ENCODE peak calls at places on chromosomes 5 and 9, in four cellular contexts. S, W, Z and J are unnamed samples. For H3K4me1, the result is how much of the 10 kb centered on the place peaks cover.

GRCh38 chr5:96893342-96893741 is 17.0 kb downstream of the ERAP2 start:
- DNase-seq in W (peak), S (no peak), Z (peak), J (no peak)

GRCh38 chr5:168177831-168178450 is 113.5 kb upstream of the WWC1 start:
- DNase-seq in W (no peak), S (no peak), Z (no peak), J (no peak)

GRCh38 chr9:137049544-137050449 is 3.8 kb upstream of the NPDC1 start:
- DNase-seq in W (peak), S (no peak), Z (peak), J (peak)

GRCh38 chr9:125374443-125375309 is 113.0 kb downstream of the GAPVD1 start:
- DNase-seq in W (peak), Z (peak), S (peak), J (peak)

GRCh38 chr9:34612788-34613390 is 992 bp upstream of the RPP25L start:
- DNase-seq in W (peak), Z (peak), S (no peak), J (peak)

GRCh38 chr9:18207735-18208134 is 266.2 kb upstream of the ADAMTSL1 start:
- DNase-seq in Z (no peak), W (no peak), S (no peak), J (no peak)

GRCh38 chr5:119582987-119583386 is 46.4 kb upstream of the FAM170A start:
- DNase-seq in W (no peak), Z (no peak), S (no peak), J (no peak)

GRCh38 chr5:167944121-167944858 is 347.2 kb upstream of the WWC1 start:
- DNase-seq in W (no peak), Z (no peak), S (no peak), J (no peak)

GRCh38 chr5:126354012-126354856 is 69.0 kb upstream of the GRAMD2B start:
- DNase-seq in W (peak), S (peak), Z (peak), J (peak)

GRCh38 chr5:170316933-170317332 is 19.4 kb upstream of the LCP2 start:
- DNase-seq in Z (no peak), W (no peak), S (no peak), J (no peak)

GRCh38 chr9:98766548-98766947 is 29.8 kb downstream of the ANKS6 start:
- DNase-seq in W (no peak), Z (peak), S (no peak), J (no peak)

GRCh38 chr9:73152953-73153352 is 1.3 kb downstream of the ANXA1 start:
- DNase-seq in Z (peak), W (no peak), S (peak), J (no peak)

GRCh38 chr5:179311091-179311470 is 34.2 kb downstream of the ADAMTS2 start:
- DNase-seq in S (no peak), W (no peak), Z (no peak), J (no peak)

GRCh38 chr9:80797841-80798688 is 891.3 kb downstream of the TLE1 start:
- DNase-seq in Z (no peak), S (no peak), W (peak), J (no peak)

GRCh38 chr5:12217039-12217438 is 312.8 kb upstream of the CTNND2 start:
- DNase-seq in S (no peak), W (no peak), Z (no peak), J (no peak)

GRCh38 chr5:149887622-149888183 is 56.9 kb downstream of the PDE6A start:
- DNase-seq in S (no peak), W (peak), Z (peak), J (no peak)

GRCh38 chr9:131410051-131410491 is 16.2 kb downstream of the PRRC2B start:
- DNase-seq in S (no peak), Z (no peak), W (no peak), J (no peak)
- H3K4me2 ChIP-seq in S (no peak), Z (peak), W (no peak), J (no peak)

DNA sequence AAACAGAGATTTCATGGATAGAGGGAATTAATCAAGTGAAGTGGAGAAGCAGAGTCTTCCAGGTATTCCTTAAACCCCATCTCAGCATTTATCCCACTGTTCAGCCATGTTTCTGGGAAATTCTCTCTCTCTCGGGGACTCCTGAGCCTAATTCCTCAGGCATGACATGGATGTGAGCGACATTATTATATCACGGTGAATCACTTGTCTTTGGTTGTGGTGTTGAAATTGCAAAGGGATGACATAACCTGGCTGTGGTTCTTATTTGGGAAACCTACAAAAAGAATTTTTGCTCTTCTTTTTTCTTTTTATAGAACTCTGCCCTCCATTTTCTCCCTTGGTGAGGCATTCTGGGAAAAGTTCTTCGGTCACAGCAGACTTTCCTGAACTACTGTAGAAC is 457.9 kb upstream of the PTGER4 start:
- DNase-seq in W (no peak), Z (peak), S (no peak), J (no peak)
- H2AFZ ChIP-seq in W (no peak), Z (peak), S (no peak), J (no peak)

GRCh38 chr9:124293712-124294504 is 36.2 kb downstream of the NEK6 start:
- DNase-seq in S (no peak), W (no peak), Z (peak), J (peak)

GRCh38 chr9:124290743-124291554 is 33.2 kb downstream of the NEK6 start:
- DNase-seq in Z (no peak), W (no peak), S (no peak), J (no peak)

GRCh38 chr9:124295097-124295794 is 37.5 kb downstream of the NEK6 start:
- DNase-seq in W (peak), Z (no peak), S (no peak), J (no peak)

GRCh38 chr9:124291801-124292396 is 34.1 kb downstream of the NEK6 start:
- DNase-seq in W (no peak), S (peak), Z (no peak), J (no peak)

GRCh38 chr9:124292696-124293593 is 35.2 kb downstream of the NEK6 start:
- DNase-seq in S (no peak), W (no peak), Z (no peak), J (no peak)
- H3K4me1 ChIP-seq in S (half or more), W (under half), Z (under half), J (half or more)

GRCh38 chr5:3593771-3594513 is 1.7 kb upstream of the IRX1 start:
- DNase-seq in W (no peak), S (no peak), Z (peak), J (no peak)

GRCh38 chr5:3590967-3591900 is 4.4 kb upstream of the IRX1 start:
- DNase-seq in W (no peak), S (no peak), Z (peak), J (no peak)

GRCh38 chr5:3594514-3595101 is 1.0 kb upstream of the IRX1 start:
- DNase-seq in W (peak), Z (peak), S (no peak), J (no peak)

GRCh38 chr5:3590253-3590966 is 5.2 kb upstream of the IRX1 start:
- DNase-seq in W (no peak), S (no peak), Z (no peak), J (no peak)

GRCh38 chr5:3592298-3592697 is 3.3 kb upstream of the IRX1 start:
- DNase-seq in W (no peak), S (no peak), Z (no peak), J (no peak)
- H3K4me2 ChIP-seq in W (no peak), S (no peak), Z (no peak), J (no peak)

GRCh38 chr5:94184870-94185269 is 433.5 kb downstream of the KIAA0825 start:
- DNase-seq in S (no peak), Z (no peak), W (no peak), J (no peak)

GRCh38 chr5:94180761-94181160 is 437.6 kb downstream of the KIAA0825 start:
- DNase-seq in S (no peak), Z (no peak), W (no peak), J (no peak)

GRCh38 chr5:94181940-94182339 is 436.5 kb downstream of the KIAA0825 start:
- DNase-seq in W (peak), Z (peak), S (no peak), J (peak)
- H2AFZ ChIP-seq in W (no peak), Z (peak), S (no peak), J (no peak)

DNA sequence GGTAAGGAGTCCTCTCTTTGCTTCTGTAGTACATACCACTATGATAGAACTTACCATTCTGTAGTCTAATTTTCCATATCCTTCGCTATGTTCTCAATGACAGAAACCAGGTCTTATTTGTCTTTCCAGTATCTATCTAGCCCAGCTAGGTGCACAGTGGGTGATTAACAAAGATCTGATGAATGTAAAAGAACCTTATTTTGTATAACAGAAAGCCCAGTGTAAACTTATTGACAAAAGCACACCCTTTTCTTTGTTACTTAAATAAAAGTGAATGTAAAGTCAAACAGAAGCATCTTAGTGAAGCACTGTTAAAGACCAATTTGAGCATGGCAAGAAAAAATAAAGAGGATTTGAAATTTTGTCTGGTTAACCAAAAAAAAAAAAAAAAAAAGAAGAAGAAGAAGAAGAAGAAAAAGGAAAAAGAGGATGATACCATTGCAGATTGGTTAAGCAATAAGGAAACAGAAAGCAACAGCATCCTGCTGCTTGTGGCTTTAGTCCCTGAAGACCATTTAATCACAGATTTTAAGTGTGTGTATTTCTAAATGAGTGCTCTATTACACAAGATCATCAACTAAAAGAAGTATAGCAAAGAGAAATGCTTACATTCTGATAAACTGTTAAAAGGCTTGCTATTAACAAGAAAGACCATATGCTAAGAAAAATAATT is 21.2 kb downstream of the MEGF9 start:
- DNase-seq in W (no peak), S (no peak), Z (peak), J (peak)
- H3K4me1 ChIP-seq in W (under half), S (under half), Z (under half), J (half or more)

GRCh38 chr5:64532657-64533056 is 26.8 kb downstream of the RGS7BP start:
- DNase-seq in W (no peak), Z (no peak), S (no peak), J (no peak)

GRCh38 chr5:64526709-64527439 is 21.1 kb downstream of the RGS7BP start:
- DNase-seq in S (no peak), Z (no peak), W (no peak), J (no peak)

GRCh38 chr5:64534033-64534432 is 28.2 kb downstream of the RGS7BP start:
- DNase-seq in W (no peak), S (no peak), Z (no peak), J (no peak)

DNA sequence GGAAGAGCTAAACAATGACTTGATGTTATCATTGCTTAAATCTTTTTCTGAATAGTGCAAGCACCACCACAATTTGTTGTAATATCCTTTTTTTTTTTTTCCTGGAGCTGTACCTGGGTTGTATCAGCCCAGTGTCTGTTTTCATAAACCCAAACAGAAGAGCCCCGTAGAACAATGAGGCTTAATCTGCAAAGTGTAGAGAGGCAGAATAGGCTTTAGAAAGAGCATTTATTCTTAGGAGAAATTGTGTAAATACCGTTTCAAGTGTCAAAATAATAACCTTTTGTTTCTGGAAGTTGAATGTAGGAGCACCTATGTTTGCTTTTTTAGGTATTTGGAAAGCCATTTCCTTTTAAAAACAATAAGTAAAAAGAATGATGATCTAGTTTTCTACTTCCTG is 26.4 kb downstream of the RGS7BP start:
- DNase-seq in Z (no peak), S (no peak), W (no peak), J (no peak)
- H3K4me2 ChIP-seq in Z (no peak), S (no peak), W (no peak), J (no peak)

GRCh38 chr9:21524099-21524830 is 42.2 kb upstream of the IFNE start:
- DNase-seq in Z (no peak), S (no peak), W (no peak), J (no peak)
- H2AFZ ChIP-seq in Z (no peak), S (no peak), W (no peak), J (no peak)

GRCh38 chr5:38638656-38639055 is 82.2 kb upstream of the LIFR start:
- DNase-seq in S (no peak), Z (no peak), W (no peak), J (no peak)

GRCh38 chr5:38639377-38640011 is 83.0 kb upstream of the LIFR start:
- DNase-seq in S (no peak), W (no peak), Z (no peak), J (no peak)

GRCh38 chr5:38633505-38633904 is 77.1 kb upstream of the LIFR start:
- DNase-seq in S (no peak), W (no peak), Z (no peak), J (no peak)

GRCh38 chr5:38636626-38637025 is 80.2 kb upstream of the LIFR start:
- DNase-seq in Z (no peak), W (peak), S (no peak), J (no peak)

GRCh38 chr5:38634961-38635369 is 78.5 kb upstream of the LIFR start:
- DNase-seq in Z (no peak), W (peak), S (no peak), J (no peak)
- H3K4me1 ChIP-seq in Z (under half), W (under half), S (under half), J (under half)